ENCODE peak calls at places on chromosomes 13 and 19, in ten cellular contexts. F is spleen, H is breast epithelium, Y is stomach, T is suprapubic skin, A is GM23338, Q is K562, V is upper lobe of left lung, O is esophagus muscularis mucosa, N is GM12878. X is an unnamed sample.

GRCh38 chr19:1511989-1512338 is 855 bp downstream of the ADAMTSL5 start:
- DNase-seq in F (no peak), H (no peak), Y (no peak), T (no peak), A (no peak), Q (no peak), V (no peak), O (no peak), N (no peak), X (no peak)

GRCh38 chr13:25352806-25353205 is 19.0 kb upstream of the ATP8A2 start:
- DNase-seq in F (no peak), H (no peak), Y (no peak), T (no peak), A (no peak), Q (no peak), V (no peak), O (no peak), N (no peak), X (no peak)

GRCh38 chr13:27661017-27661416 is 39.3 kb downstream of the POLR1D start:
- DNase-seq in F (no peak), H (no peak), Y (no peak), T (no peak), A (no peak), Q (no peak), V (no peak), O (no peak), N (no peak), X (no peak)

GRCh38 chr13:106156468-106156867 is 379.0 kb downstream of the EFNB2 start:
- DNase-seq in F (no peak), H (no peak), Y (no peak), T (no peak), A (no peak), Q (no peak), V (peak; percentile 33), O (no peak), N (no peak), X (no peak)

GRCh38 chr13:114072421-114072820 is 60.0 kb downstream of the RASA3 start:
- DNase-seq in F (no peak), H (no peak), Y (no peak), T (peak; percentile 63), A (no peak), Q (no peak), V (peak; percentile 17), O (no peak), N (no peak), X (no peak)

GRCh38 chr19:6721773-6722172 is 1.3 kb upstream of the C3 start:
- DNase-seq in F (no peak), H (no peak), Y (no peak), T (no peak), A (no peak), Q (no peak), V (no peak), O (no peak), N (no peak), X (no peak)

GRCh38 chr19:54325194-54325621 is 12.2 kb upstream of the LILRA5 start:
- DNase-seq in F (no peak), H (no peak), Y (no peak), T (no peak), A (peak; percentile 76), Q (peak; percentile 70), V (no peak), O (no peak), N (no peak), X (no peak)

GRCh38 chr19:34217952-34218817 is 36.2 kb upstream of the GARRE1 start:
- DNase-seq in F (no peak), H (peak; percentile 34), Y (peak; percentile 39), T (no peak), A (no peak), Q (peak; percentile 24), V (no peak), O (no peak), N (peak; percentile 67), X (peak; percentile 43)

GRCh38 chr19:53034948-53035675 is 9.4 kb upstream of the ERVV-2 start:
- DNase-seq in F (no peak), H (no peak), Y (no peak), T (no peak), A (no peak), Q (no peak), V (no peak), O (no peak), N (no peak), X (no peak)

GRCh38 chr19:10363789-10364281 is 16.5 kb downstream of the TYK2 start:
- DNase-seq in F (no peak), H (no peak), Y (no peak), T (no peak), A (no peak), Q (no peak), V (no peak), O (no peak), N (no peak), X (no peak)

GRCh38 chr13:90443268-90443667 is 904.2 kb upstream of the MIR17HG start:
- DNase-seq in F (no peak), H (no peak), Y (no peak), T (no peak), A (no peak), Q (no peak), V (no peak), O (no peak), N (no peak), X (no peak)

GRCh38 chr13:90444232-90444631 is 903.3 kb upstream of the MIR17HG start:
- DNase-seq in F (no peak), H (no peak), Y (no peak), T (no peak), A (no peak), Q (no peak), V (no peak), O (no peak), N (no peak), X (no peak)

GRCh38 chr13:90447735-90448103 is 899.8 kb upstream of the MIR17HG start:
- DNase-seq in F (no peak), H (no peak), Y (no peak), T (no peak), A (peak; percentile 44), Q (no peak), V (no peak), O (no peak), N (no peak), X (no peak)

GRCh38 chr13:90447034-90447734 is 900.3 kb upstream of the MIR17HG start:
- DNase-seq in F (no peak), H (no peak), Y (no peak), T (no peak), A (no peak), Q (no peak), V (no peak), O (no peak), N (no peak), X (no peak)

DNA sequence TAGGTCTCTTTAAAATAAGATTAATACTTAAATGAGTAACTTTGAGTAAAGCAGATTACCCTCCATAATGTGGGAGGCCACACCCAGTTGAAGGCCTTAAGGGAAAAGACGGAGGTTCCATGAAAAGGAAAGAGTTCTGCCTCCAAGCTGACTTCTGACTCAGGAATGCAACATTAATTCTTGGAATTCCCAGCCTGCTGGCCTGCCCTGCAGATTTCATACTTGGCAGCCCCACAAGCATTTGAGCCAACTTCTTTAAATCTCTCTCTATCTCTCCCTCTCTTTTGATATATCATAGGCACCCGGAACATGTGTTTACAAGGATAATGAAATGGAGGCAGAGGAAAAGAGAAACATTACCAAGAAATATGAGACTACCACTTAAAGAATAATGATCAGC is 902.3 kb upstream of the MIR17HG start:
- DNase-seq in F (no peak), H (no peak), Y (no peak), T (no peak), A (peak; percentile 60), Q (no peak), V (no peak), O (no peak), N (no peak), X (no peak)
- H3K27ac ChIP-seq in F (no peak overlapping the region), H (no peak overlapping the region), Y (no peak overlapping the region), T (no peak overlapping the region), A (no peak overlapping the region), Q (no peak overlapping the region), V (no peak overlapping the region), O (peak overlapping the region; percentile 15), N (no peak overlapping the region), X (no peak overlapping the region)

GRCh38 chr19:19154768-19155494 is 15.1 kb downstream of the MEF2B start:
- DNase-seq in F (no peak), H (no peak), Y (no peak), T (no peak), A (no peak), Q (no peak), V (no peak), O (no peak), N (no peak), X (no peak)
- TF ChIP-seq CTCF in F (no peak), H (no peak), Y (no peak), T (no peak), A (peak; percentile 34), Q (peak; percentile 17), V (no peak), O (no peak), N (no peak), X (no peak)

GRCh38 chr19:35887197-35887596 is 13.1 kb downstream of the NFKBID start:
- DNase-seq in F (no peak), H (no peak), Y (no peak), T (no peak), A (no peak), Q (no peak), V (no peak), O (no peak), N (no peak), X (no peak)

GRCh38 chr19:35882074-35882832 is 13.9 kb downstream of the APLP1 start:
- DNase-seq in F (no peak), H (no peak), Y (no peak), T (no peak), A (peak; percentile 68), Q (peak; percentile 45), V (no peak), O (no peak), N (peak; percentile 33), X (no peak)

GRCh38 chr19:35885909-35886308 is 14.4 kb downstream of the NFKBID start:
- DNase-seq in F (no peak), H (no peak), Y (no peak), T (no peak), A (no peak), Q (no peak), V (no peak), O (no peak), N (no peak), X (no peak)

GRCh38 chr19:35885225-35885624 is 15.1 kb downstream of the NFKBID start:
- DNase-seq in F (no peak), H (no peak), Y (no peak), T (no peak), A (no peak), Q (no peak), V (no peak), O (no peak), N (no peak), X (no peak)

GRCh38 chr19:35883920-35884319 is 15.5 kb downstream of the APLP1 start:
- DNase-seq in F (no peak), H (no peak), Y (no peak), T (no peak), A (no peak), Q (no peak), V (no peak), O (no peak), N (no peak), X (no peak)
- TF ChIP-seq POLR2AphosphoS5 in F (peak; percentile 25), H (no peak), Y (no peak), T (no peak), A (no peak), Q (no peak), V (no peak), O (no peak), N (no peak), X (no peak)

DNA sequence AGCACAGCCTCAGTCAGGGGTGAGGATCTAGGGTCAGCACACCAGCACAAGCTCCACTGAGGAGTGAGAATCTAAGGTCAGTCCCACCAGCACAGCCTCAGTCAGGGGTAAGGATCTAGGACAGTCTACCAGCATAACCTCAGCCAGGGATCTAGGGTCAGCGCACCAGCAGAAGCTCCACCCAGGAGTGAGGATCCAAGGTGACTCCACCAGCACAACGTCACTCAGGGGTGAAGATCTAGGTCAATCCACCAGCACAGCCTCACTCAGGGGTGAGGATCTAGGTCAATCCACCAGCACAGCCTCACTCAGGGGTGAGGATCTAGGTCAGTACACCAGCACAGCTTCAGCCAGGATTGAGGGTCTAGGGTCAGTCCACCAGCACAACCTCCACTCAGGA is 64.5 kb downstream of the RAB20 start:
- DNase-seq in F (no peak), H (no peak), Y (no peak), T (no peak), A (no peak), Q (no peak), V (no peak), O (no peak), N (no peak), X (no peak)
- H3K27ac ChIP-seq in F (peak overlapping the region; percentile 14), H (no peak overlapping the region), Y (no peak overlapping the region), T (no peak overlapping the region), A (no peak overlapping the region), Q (no peak overlapping the region), V (no peak overlapping the region), O (no peak overlapping the region), N (no peak overlapping the region), X (no peak overlapping the region)

X was measured in transverse colon.